ENCODE peak calls at places on chromosomes 1 and 21, in nine cellular contexts. A is AG09309; U is skeletal muscle cell; S is HT1080; M is BJ; V is nephron progenitor cell; C is posterior cingulate gyrus; K is activated naive CD8-positive, alpha-beta T cell treated with anti-CD3 and anti-CD28 coated beads for 36 hours; E is neural progenitor cell. L is an unnamed sample.

GRCh38 chr1:27885620-27886352 is 13.4 kb downstream of the THEMIS2 start:
- DNase-seq in V (no peak), S (no peak), K (no peak), E (no peak), U (no peak), M (no peak), C (no peak), A (no peak), L (no peak)

GRCh38 chr1:89603651-89604413 is 29.1 kb upstream of the LRRC8C start:
- DNase-seq in A (peak; percentile 14), K (peak; percentile 38), C (no peak), E (no peak), V (no peak), S (peak; percentile 51), M (no peak), U (peak; percentile 8), L (no peak)

GRCh38 chr1:46333300-46334029 is 7.1 kb upstream of the NSUN4 start:
- DNase-seq in A (no peak), E (peak; percentile 41), U (no peak), S (peak; percentile 62), M (no peak), K (no peak), V (no peak), C (no peak), L (no peak)

GRCh38 chr1:53892911-53893310 is 1.1 kb upstream of the DIO1 start:
- DNase-seq in E (no peak), V (no peak), S (no peak), M (no peak), C (no peak), K (no peak), A (no peak), U (no peak), L (no peak)

GRCh38 chr21:42089093-42089631 is 18.0 kb downstream of the UMODL1 start:
- DNase-seq in V (no peak), U (no peak), S (no peak), M (no peak), K (no peak), C (no peak), E (no peak), A (no peak), L (no peak)

GRCh38 chr1:80579055-80579454 is 1221.7 kb upstream of the ADGRL2 start:
- DNase-seq in M (no peak), V (no peak), U (no peak), A (no peak), C (no peak), S (no peak), K (no peak), E (no peak), L (no peak)

GRCh38 chr1:176949033-176949662 is 215.4 kb downstream of the ASTN1 start:
- DNase-seq in U (no peak), A (no peak), E (peak; percentile 88), C (no peak), K (peak; percentile 3), M (no peak), S (peak; percentile 74), V (peak; percentile 84), L (no peak)

GRCh38 chr1:36320767-36321118 is 2.7 kb downstream of the EVA1B start:
- DNase-seq in A (no peak), K (no peak), E (no peak), S (no peak), C (no peak), U (no peak), V (no peak), M (no peak), L (no peak)

GRCh38 chr1:32413507-32414185 is 19.4 kb upstream of the BSDC1 start:
- DNase-seq in E (peak; percentile 79), S (peak; percentile 66), U (no peak), K (peak; percentile 64), V (peak; percentile 34), M (no peak), A (no peak), C (no peak), L (no peak)

GRCh38 chr1:228039006-228039481 is 32.2 kb downstream of the WNT3A start:
- DNase-seq in S (no peak), M (no peak), U (no peak), V (no peak), A (no peak), E (no peak), C (peak; percentile 54), K (no peak), L (no peak)

GRCh38 chr1:246577720-246578106 is 11.5 kb downstream of the CNST start:
- DNase-seq in S (no peak), U (no peak), K (no peak), V (no peak), A (no peak), E (no peak), C (no peak), M (no peak), L (no peak)

GRCh38 chr1:222105393-222105737 is 363.5 kb upstream of the DUSP10 start:
- DNase-seq in U (no peak), K (no peak), A (no peak), C (no peak), S (peak; percentile 59), M (no peak), V (no peak), E (no peak), L (no peak)

GRCh38 chr1:17080085-17080759 is 26.4 kb upstream of the SDHB start:
- DNase-seq in M (no peak), S (no peak), K (no peak), U (no peak), A (no peak), E (no peak), C (peak; percentile 4), V (no peak), L (no peak)

GRCh38 chr1:202615501-202616354 is 94.5 kb downstream of the SYT2 start:
- DNase-seq in E (no peak), M (peak; percentile 5), U (no peak), V (no peak), K (no peak), S (peak; percentile 80), C (no peak), A (no peak), L (no peak)

GRCh38 chr1:111615874-111616715 is 3.5 kb upstream of the RAP1A start:
- DNase-seq in V (no peak), C (no peak), U (no peak), M (no peak), A (no peak), E (no peak), S (no peak), K (peak; percentile 43), L (no peak)

GRCh38 chr1:27135920-27136551 is 18.9 kb downstream of the SLC9A1 start:
- DNase-seq in C (no peak), K (peak; percentile 26), U (no peak), A (no peak), E (peak; percentile 60), M (no peak), V (no peak), S (no peak), L (no peak)

GRCh38 chr1:207004931-207005830 is 27.4 kb downstream of the C1orf116 start:
- DNase-seq in U (no peak), A (no peak), E (peak; percentile 78), S (peak; percentile 81), V (peak; percentile 64), C (no peak), M (no peak), K (no peak), L (no peak)

GRCh38 chr1:33332881-33333280 is 12.0 kb upstream of the A3GALT2 start:
- DNase-seq in K (no peak), C (no peak), U (no peak), M (no peak), A (no peak), E (no peak), S (no peak), V (no peak), L (no peak)

GRCh38 chr21:35529141-35529863 is 480.2 kb upstream of the RUNX1 start:
- DNase-seq in S (no peak), C (no peak), A (no peak), K (no peak), M (no peak), V (no peak), U (no peak), E (no peak), L (no peak)

GRCh38 chr1:227947425-227947677 is 381 bp downstream of the WNT9A start:
- DNase-seq in E (no peak), S (no peak), A (no peak), M (no peak), K (no peak), V (no peak), U (no peak), C (peak; percentile 55), L (no peak)

GRCh38 chr1:211101481-211101880 is 32.5 kb downstream of the KCNH1 start:
- DNase-seq in U (no peak), V (no peak), M (no peak), A (no peak), S (no peak), K (no peak), C (no peak), E (no peak), L (no peak)

GRCh38 chr1:176939993-176940392 is 224.5 kb downstream of the ASTN1 start:
- DNase-seq in V (no peak), S (peak; percentile 59), U (no peak), A (no peak), M (no peak), C (no peak), K (no peak), E (no peak), L (no peak)

GRCh38 chr1:155598842-155599331 is 11.1 kb upstream of the MSTO1 start:
- DNase-seq in U (peak; percentile 6), E (peak; percentile 73), K (no peak), C (peak; percentile 91), V (peak; percentile 19), M (no peak), S (no peak), A (peak; percentile 8), L (no peak)

GRCh38 chr1:51653127-51653526 is 36.2 kb downstream of the OSBPL9 start:
- DNase-seq in M (no peak), K (no peak), E (peak; percentile 11), V (no peak), U (no peak), S (no peak), A (no peak), C (no peak), L (no peak)

GRCh38 chr21:25512095-25513086 is 94.9 kb downstream of the MRPL39 start:
- DNase-seq in M (no peak), A (no peak), C (no peak), V (no peak), E (no peak), U (no peak), K (no peak), S (no peak), L (no peak)